ENCODE peak calls at places on chromosome 14, in five cellular contexts. D is right atrium auricular region, I is cardiac muscle cell, K is midbrain, T is T-helper 2 cell. A is an unnamed sample.

GRCh38 chr14:65850429-65851145 is 438.1 kb downstream of the FUT8 start:
- DNase-seq in T (peak), K (no peak), I (no peak), D (peak), A (no peak)

GRCh38 chr14:52974406-52974805 is 23.6 kb upstream of the FERMT2 start:
- DNase-seq in I (no peak), D (no peak), K (no peak), T (no peak), A (no peak)

GRCh38 chr14:69261761-69262331 is 1.9 kb downstream of the GALNT16 start:
- DNase-seq in D (peak), T (no peak), I (no peak), K (no peak), A (no peak)

GRCh38 chr14:40623641-40624040 is 983.0 kb upstream of the LRFN5 start:
- DNase-seq in D (no peak), T (no peak), K (no peak), I (no peak), A (peak)

GRCh38 chr14:44657688-44658388 is 150.8 kb upstream of the FSCB start:
- DNase-seq in D (no peak), T (no peak), K (peak), I (peak), A (peak)

GRCh38 chr14:60648934-60649814 is at the start of gene SIX1:
- DNase-seq in T (no peak), D (no peak), K (peak), I (peak), A (peak)

GRCh38 chr14:90983560-90983959 is 76.9 kb downstream of the RPS6KA5 start:
- DNase-seq in D (no peak), T (no peak), K (no peak), I (no peak), A (no peak)

GRCh38 chr14:92719421-92719820 is 29.0 kb downstream of the LGMN start:
- DNase-seq in K (no peak), T (no peak), I (no peak), D (no peak), A (no peak)

GRCh38 chr14:104512061-104512460 is 67.5 kb upstream of the C14orf180 start:
- DNase-seq in I (no peak), K (no peak), T (no peak), D (no peak), A (no peak)

GRCh38 chr14:69592923-69593677 is 18.3 kb upstream of the SUSD6 start:
- DNase-seq in K (peak), T (no peak), D (peak), I (peak), A (no peak)

GRCh38 chr14:47179906-47180305 is 495.5 kb downstream of the MDGA2 start:
- DNase-seq in T (no peak), I (no peak), K (no peak), D (no peak), A (no peak)

GRCh38 chr14:95472819-95473251 is 43.6 kb downstream of the SYNE3 start:
- DNase-seq in D (no peak), I (peak), T (no peak), K (no peak), A (no peak)

GRCh38 chr14:70576891-70577290 is 23.6 kb downstream of the MED6 start:
- DNase-seq in I (no peak), T (no peak), K (no peak), D (no peak), A (no peak)

GRCh38 chr14:71372411-71372838 is 465.2 kb downstream of the PCNX1 start:
- DNase-seq in T (no peak), K (no peak), D (no peak), I (peak), A (no peak)

GRCh38 chr14:57245941-57246340 is 22.8 kb downstream of the EXOC5 start:
- DNase-seq in T (no peak), D (no peak), K (no peak), I (peak), A (no peak)

GRCh38 chr14:90496379-90496778 is 99.5 kb downstream of the CALM1 start:
- DNase-seq in D (no peak), T (no peak), I (no peak), K (no peak), A (no peak)

A was measured in NCI-H748 treated with DMSO at 0.1 percent for 48 hours.